ENCODE peak calls at places on chromosomes 4 and X, in four cellular contexts. O, A, M and J are unnamed samples.

GRCh38 chr4:48831532-48832015 is 686 bp downstream of the OCIAD1 start:
- DNase-seq in O (no peak), A (no peak), M (no peak), J (no peak)

GRCh38 chr4:105280338-105280809 is 133.7 kb downstream of the TET2 start:
- DNase-seq in O (no peak), A (no peak), M (no peak), J (no peak)

GRCh38 chrX:46588263-46588662 is 14.7 kb downstream of the CHST7 start:
- DNase-seq in O (no peak), A (peak), M (no peak), J (no peak)

GRCh38 chrX:132216283-132216682 is 3.0 kb downstream of the RAP2C start:
- DNase-seq in O (peak), A (no peak), M (no peak), J (no peak)

GRCh38 chr4:110287130-110287529 is 88.7 kb upstream of the ELOVL6 start:
- DNase-seq in O (no peak), A (no peak), M (no peak), J (peak)

GRCh38 chr4:184617611-184618196 is 31.5 kb downstream of the CASP3 start:
- DNase-seq in O (peak), A (peak), M (no peak), J (no peak)

GRCh38 chrX:147333821-147334220 is 519.3 kb upstream of the CXorf51A start:
- DNase-seq in O (no peak), A (no peak), M (no peak), J (no peak)

GRCh38 chr4:134327274-134328122 is 125.9 kb upstream of the PABPC4L start:
- DNase-seq in O (peak), A (no peak), M (no peak), J (no peak)

GRCh38 chr4:102250341-102250740 is 94.9 kb downstream of the SLC39A8 start:
- DNase-seq in O (no peak), A (no peak), M (no peak), J (no peak)

GRCh38 chrX:33784548-33784947 is 347.6 kb downstream of the FAM47A start:
- DNase-seq in O (no peak), A (no peak), M (no peak), J (no peak)

GRCh38 chr4:187961171-187961570 is 34.4 kb upstream of the ZFP42 start:
- DNase-seq in O (no peak), A (no peak), M (no peak), J (no peak)

GRCh38 chrX:1933964-1934363 is 319.1 kb downstream of the ASMT start:
- DNase-seq in O (no peak), A (no peak), M (no peak), J (no peak)

GRCh38 chr4:26896636-26897035 is 36.0 kb downstream of the STIM2 start:
- DNase-seq in O (no peak), A (no peak), M (no peak), J (no peak)

GRCh38 chr4:54941994-54942552 is 183.3 kb downstream of the KDR start:
- DNase-seq in O (no peak), A (no peak), M (no peak), J (no peak)

GRCh38 chr4:127251423-127251822 is 381.3 kb upstream of the INTU start:
- DNase-seq in O (no peak), A (no peak), M (no peak), J (no peak)

GRCh38 chrX:703466-704210 is 73.0 kb downstream of the SHOX start:
- DNase-seq in O (no peak), A (no peak), M (no peak), J (no peak)

GRCh38 chr4:77104405-77105292 is 28.9 kb upstream of the CCNI start:
- DNase-seq in O (peak), A (peak), M (peak), J (no peak)

GRCh38 chrX:124634363-124634762 is 288.0 kb downstream of the SH2D1A start:
- DNase-seq in O (no peak), A (no peak), M (no peak), J (no peak)

GRCh38 chrX:101450951-101451350 is 34.3 kb upstream of the ARMCX4 start:
- DNase-seq in O (no peak), A (no peak), M (no peak), J (no peak)

GRCh38 chrX:134661295-134661694 is 3.0 kb upstream of the PLAC1 start:
- DNase-seq in O (no peak), A (no peak), M (no peak), J (no peak)

GRCh38 chrX:155747520-155747919 is 133.6 kb upstream of the VAMP7 start:
- DNase-seq in O (peak), A (peak), M (no peak), J (no peak)

GRCh38 chr4:140296335-140296753 is 77.1 kb upstream of the SCOC start:
- DNase-seq in O (no peak), A (peak), M (peak), J (no peak)
- TF ChIP-seq POLR2AphosphoS5 in O (no peak), A (peak), M (peak), J (no peak)

GRCh38 chr4:173511787-173512361 is 18.2 kb downstream of the HAND2 start:
- DNase-seq in O (no peak), A (no peak), M (no peak), J (no peak)

GRCh38 chr4:173506780-173507211 is 23.2 kb downstream of the HAND2 start:
- DNase-seq in O (no peak), A (no peak), M (no peak), J (no peak)

GRCh38 chr4:173508386-173509002 is 21.5 kb downstream of the HAND2 start:
- DNase-seq in O (no peak), A (no peak), M (no peak), J (no peak)

GRCh38 chr4:173507471-173508385 is 22.3 kb downstream of the HAND2 start:
- DNase-seq in O (no peak), A (no peak), M (no peak), J (no peak)

DNA sequence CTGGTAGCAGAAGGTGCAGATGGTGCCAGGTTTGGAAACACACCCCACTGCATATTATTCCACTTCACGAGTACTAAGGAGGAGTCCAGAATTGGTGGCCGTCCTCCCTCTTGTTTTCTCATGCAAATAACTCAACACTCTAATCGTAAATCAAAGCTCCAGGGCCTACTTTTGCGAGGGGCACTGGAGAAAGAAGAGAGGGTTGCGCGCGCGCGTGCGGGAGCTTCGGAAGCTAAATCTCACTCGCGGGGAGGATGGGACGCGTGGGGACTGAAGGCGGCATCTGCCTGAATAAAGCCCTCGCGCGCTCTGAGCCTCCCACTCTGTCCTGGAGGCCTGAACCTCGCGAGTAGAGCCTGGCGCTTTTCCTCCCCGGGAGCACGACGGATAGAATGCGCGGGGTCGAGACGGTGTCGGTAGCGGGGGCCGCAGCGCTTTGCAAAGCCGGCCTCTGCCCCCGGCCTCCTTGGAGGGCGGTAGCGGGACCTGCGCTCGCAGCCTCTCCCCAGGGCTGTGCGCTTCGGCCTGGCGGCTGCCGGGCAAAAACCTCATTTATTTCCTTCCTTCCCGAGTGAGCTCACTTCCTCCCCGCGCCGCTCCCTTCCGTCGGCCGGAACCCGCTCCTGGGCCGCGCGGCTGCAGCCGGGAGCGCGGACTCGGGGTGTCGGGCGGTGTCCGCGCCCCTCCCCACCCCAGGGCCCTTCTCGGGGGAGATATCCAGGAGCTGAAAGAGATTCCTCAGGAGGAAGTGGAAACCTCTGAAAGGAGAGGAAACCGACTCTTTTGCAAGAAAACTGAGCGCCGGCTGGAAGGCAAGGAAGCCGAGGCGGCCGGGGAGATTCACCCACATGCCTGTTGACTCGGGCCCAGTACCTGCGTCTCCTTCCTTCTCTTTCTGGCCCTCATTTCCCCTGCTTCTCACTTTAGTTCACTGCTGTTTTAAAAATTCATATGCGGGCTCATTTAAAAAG is 20.7 kb downstream of the HAND2 start:
- DNase-seq in O (no peak), A (no peak), M (no peak), J (no peak)
- TF ChIP-seq POLR2AphosphoS5 in O (no peak), A (peak), M (no peak), J (no peak)

DNA sequence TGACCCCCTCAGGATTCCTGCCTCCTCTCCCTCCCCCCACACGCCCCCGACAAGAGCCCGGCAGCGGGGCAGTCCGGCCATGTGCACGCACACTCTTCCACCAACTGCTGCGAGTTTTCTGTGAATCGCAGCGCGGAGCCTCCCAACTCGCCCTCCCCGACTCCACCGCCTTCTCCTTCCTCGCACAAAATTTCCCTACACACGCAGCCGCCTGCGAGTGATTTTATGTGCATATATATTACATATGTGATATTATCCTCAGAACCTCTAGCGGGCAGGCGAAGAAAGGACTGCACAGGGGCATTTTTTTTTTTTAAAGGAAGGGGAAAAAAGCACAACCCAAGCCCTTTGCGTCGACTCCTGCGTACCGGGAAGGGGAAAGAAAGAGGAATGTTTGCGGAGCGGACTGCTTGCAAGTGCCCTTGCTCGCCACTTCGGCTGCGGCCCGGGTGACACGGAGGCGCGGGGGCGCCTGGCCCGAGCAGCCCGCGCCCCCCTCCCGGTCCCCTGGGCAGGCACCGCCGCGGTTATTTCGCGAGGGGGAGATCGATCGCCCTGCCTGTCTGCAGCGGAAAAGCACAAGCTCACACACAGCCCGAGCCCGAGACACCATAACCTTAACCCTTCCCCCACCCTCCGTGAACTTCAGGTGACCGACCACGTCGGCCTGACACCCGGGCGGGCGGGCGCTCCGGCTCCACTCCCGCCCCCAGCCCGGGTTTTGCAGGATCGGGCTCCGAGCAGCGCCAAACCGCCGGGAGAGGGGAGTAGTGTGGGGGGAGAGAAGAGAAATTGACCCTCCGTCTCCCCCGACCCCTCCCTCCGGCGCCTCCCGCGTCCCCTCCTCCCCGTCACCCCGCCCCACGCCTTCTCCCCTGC is 2.2 kb downstream of the ZNF827 start:
- DNase-seq in O (peak), A (peak), M (peak), J (peak)
- TF ChIP-seq POLR2AphosphoS5 in O (no peak), A (peak), M (no peak), J (peak)

GRCh38 chr4:38654273-38654672 is 9.7 kb upstream of the KLF3 start:
- DNase-seq in O (no peak), A (no peak), M (no peak), J (no peak)
- TF ChIP-seq POLR2AphosphoS5 in O (no peak), A (no peak), M (no peak), J (no peak)

DNA sequence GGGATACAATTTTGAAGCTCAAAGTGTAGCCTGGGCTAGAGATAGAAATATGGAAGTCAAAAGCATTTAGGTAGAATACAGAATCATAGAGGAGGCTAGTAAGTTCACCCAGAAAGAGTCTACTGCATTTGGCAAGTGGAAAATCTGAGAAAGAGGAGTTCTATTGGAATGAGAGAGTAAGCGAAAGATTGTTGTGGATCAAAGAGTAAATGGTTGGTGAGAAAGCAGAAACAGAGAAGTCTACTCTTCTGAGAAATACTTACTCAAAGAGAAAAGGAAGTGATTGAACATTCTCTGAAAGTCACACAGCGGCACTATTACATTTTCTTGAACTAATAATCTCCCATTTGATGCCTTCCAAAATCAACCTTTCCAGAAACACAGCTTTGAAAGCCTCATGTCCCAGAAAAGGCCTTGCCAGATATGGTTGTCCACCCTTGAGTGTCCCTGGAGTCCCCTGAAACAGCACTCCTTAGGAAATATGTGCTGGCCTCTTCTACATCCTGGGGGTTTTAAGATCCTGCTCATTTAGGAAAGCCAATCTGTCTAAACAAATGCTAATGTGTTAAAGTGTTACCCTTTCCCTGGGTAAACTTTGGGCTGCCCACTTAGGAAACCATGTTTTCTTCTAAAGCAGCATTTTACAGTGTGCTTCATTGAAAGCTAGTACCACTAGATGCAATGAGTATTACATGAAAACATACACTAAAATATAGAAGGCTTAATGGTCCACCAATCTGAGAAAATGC is 132.6 kb downstream of the INPP4B start:
- DNase-seq in O (no peak), A (no peak), M (no peak), J (no peak)
- TF ChIP-seq POLR2AphosphoS5 in O (no peak), A (no peak), M (no peak), J (no peak)

GRCh38 chr4:56961107-56961500 is 16.3 kb downstream of the NOA1 start:
- DNase-seq in O (no peak), A (no peak), M (no peak), J (no peak)

GRCh38 chr4:56953680-56954520 is 23.5 kb downstream of the NOA1 start:
- DNase-seq in O (no peak), A (no peak), M (no peak), J (no peak)

GRCh38 chr4:56959064-56959463 is 18.3 kb downstream of the NOA1 start:
- DNase-seq in O (no peak), A (no peak), M (no peak), J (no peak)

DNA sequence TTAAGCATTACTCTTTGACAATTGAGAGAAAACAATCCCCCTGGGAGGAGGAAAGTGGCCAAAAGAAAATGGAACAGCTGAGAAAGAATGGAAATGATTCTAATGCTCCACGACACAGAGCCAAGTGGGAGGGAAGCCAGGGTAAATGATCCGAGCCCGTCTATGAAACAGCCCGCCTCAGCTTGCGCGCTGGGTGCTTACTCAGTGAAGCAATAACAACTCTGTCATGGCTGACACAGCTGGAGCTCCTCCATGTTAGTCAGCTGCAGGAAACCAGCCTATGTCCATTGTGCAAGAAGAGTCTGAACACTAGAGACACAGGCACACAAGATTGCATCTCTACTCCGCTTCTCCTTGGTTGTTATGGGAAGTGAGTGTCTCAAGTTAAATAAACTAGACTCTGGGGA is 19.3 kb downstream of the NOA1 start:
- DNase-seq in O (peak), A (peak), M (peak), J (no peak)
- TF ChIP-seq POLR2AphosphoS5 in O (no peak), A (peak), M (peak), J (no peak)

GRCh38 chr4:6298035-6298434 is 28.4 kb downstream of the WFS1 start:
- DNase-seq in O (no peak), A (peak), M (no peak), J (no peak)
- TF ChIP-seq POLR2AphosphoS5 in O (no peak), A (no peak), M (no peak), J (no peak)

DNA sequence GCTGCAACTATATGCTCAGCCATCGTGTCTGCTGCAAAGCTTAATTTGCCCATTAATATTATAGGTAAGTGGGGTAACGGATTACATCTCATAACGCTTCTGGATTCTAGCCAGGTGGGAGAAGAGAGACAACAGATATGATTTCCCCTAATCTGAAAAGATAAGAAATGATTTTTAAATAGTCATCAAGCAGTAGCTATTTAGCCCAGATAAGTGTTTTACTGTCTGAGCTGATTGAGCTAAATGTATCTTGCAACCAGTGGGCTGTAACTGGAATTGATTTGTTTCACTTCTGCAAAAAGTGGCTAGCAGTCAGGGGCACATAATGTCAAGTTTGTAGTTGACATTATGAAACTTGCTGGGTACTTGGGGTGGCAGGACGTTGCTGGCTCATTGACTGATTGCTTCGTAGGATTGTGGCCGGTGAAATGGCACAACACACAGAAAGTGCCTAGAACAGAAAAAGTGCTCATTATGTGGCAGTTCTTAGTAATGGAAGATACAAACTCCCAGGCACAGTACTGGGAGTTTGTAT is 18.5 kb downstream of the LAP3 start:
- DNase-seq in O (no peak), A (no peak), M (no peak), J (no peak)
- TF ChIP-seq POLR2AphosphoS5 in O (no peak), A (no peak), M (no peak), J (peak)

GRCh38 chr4:185730849-185731608 is 81.0 kb downstream of the SORBS2 start:
- DNase-seq in O (no peak), A (no peak), M (no peak), J (no peak)
- TF ChIP-seq POLR2AphosphoS5 in O (no peak), A (no peak), M (no peak), J (no peak)